ENCODE peak calls at places on chromosomes 13 and 19, in six cellular contexts. W is dorsolateral prefrontal cortex, C is tibial artery, J is psoas muscle, X is bronchial epithelial cell, V is NB4. I is an unnamed sample.

GRCh38 chr13:105655046-105655445 is 880.4 kb downstream of the EFNB2 start:
- DNase-seq in X (peak; percentile 76), J (no peak), C (no peak), W (no peak), V (no peak), I (no peak)

GRCh38 chr13:42041017-42041683 is 7.3 kb upstream of the DGKH start:
- DNase-seq in X (peak; percentile 51), C (peak; percentile 70), W (no peak), V (peak; percentile 64), J (peak; percentile 50), I (peak; percentile 30)

GRCh38 chr19:4304509-4305252 is at the start of gene FSD1:
- DNase-seq in C (no peak), V (peak; percentile 21), J (no peak), X (no peak), W (peak; percentile 52), I (peak; percentile 64)

GRCh38 chr19:47601180-47601904 is 7.6 kb upstream of the BICRA start:
- DNase-seq in V (peak; percentile 46), C (no peak), W (no peak), J (no peak), X (no peak), I (no peak)

GRCh38 chr13:45340422-45341033 is 455 bp downstream of the TPT1 start:
- DNase-seq in J (peak; percentile 94), V (peak; percentile 95), X (peak; percentile 68), C (peak; percentile 97), W (peak; percentile 87), I (peak; percentile 75)

GRCh38 chr19:38233740-38234251 is 9.8 kb upstream of the DPF1 start:
- DNase-seq in W (peak; percentile 77), C (peak; percentile 82), X (peak; percentile 47), J (peak; percentile 74), V (peak; percentile 72), I (peak; percentile 80)

GRCh38 chr19:17448190-17448967 is at the start of gene TMEM221:
- DNase-seq in W (no peak), C (no peak), X (no peak), J (peak; percentile 59), V (peak; percentile 57), I (peak; percentile 71)

GRCh38 chr19:56080669-56081401 is 40.3 kb downstream of the ZNF787 start:
- DNase-seq in C (peak; percentile 80), X (peak; percentile 40), J (peak; percentile 82), W (peak; percentile 76), V (peak; percentile 88), I (peak; percentile 67)

GRCh38 chr19:1455336-1456120 is 5.6 kb downstream of the APC2 start:
- DNase-seq in W (peak; percentile 67), V (no peak), J (no peak), C (no peak), X (peak; percentile 74), I (no peak)

GRCh38 chr19:29810504-29810871 is 1.3 kb upstream of the CCNE1 start:
- DNase-seq in W (no peak), J (no peak), C (peak; percentile 55), V (peak; percentile 11), X (peak; percentile 77), I (no peak)

GRCh38 chr19:19409235-19410030 is 4.0 kb downstream of the GATAD2A start:
- DNase-seq in X (peak; percentile 71), C (no peak), W (no peak), J (no peak), V (no peak), I (no peak)

GRCh38 chr19:19406878-19407639 is 1.6 kb downstream of the GATAD2A start:
- DNase-seq in X (peak; percentile 52), W (peak; percentile 60), J (no peak), V (peak; percentile 68), C (no peak), I (no peak)

GRCh38 chr19:19407640-19407933 is 2.1 kb downstream of the GATAD2A start:
- DNase-seq in V (no peak), C (no peak), J (no peak), W (no peak), X (no peak), I (no peak)

GRCh38 chr19:19405919-19406877 is 723 bp downstream of the GATAD2A start:
- DNase-seq in V (peak; percentile 65), C (peak; percentile 74), X (no peak), W (no peak), J (peak; percentile 62), I (peak; percentile 38)

DNA sequence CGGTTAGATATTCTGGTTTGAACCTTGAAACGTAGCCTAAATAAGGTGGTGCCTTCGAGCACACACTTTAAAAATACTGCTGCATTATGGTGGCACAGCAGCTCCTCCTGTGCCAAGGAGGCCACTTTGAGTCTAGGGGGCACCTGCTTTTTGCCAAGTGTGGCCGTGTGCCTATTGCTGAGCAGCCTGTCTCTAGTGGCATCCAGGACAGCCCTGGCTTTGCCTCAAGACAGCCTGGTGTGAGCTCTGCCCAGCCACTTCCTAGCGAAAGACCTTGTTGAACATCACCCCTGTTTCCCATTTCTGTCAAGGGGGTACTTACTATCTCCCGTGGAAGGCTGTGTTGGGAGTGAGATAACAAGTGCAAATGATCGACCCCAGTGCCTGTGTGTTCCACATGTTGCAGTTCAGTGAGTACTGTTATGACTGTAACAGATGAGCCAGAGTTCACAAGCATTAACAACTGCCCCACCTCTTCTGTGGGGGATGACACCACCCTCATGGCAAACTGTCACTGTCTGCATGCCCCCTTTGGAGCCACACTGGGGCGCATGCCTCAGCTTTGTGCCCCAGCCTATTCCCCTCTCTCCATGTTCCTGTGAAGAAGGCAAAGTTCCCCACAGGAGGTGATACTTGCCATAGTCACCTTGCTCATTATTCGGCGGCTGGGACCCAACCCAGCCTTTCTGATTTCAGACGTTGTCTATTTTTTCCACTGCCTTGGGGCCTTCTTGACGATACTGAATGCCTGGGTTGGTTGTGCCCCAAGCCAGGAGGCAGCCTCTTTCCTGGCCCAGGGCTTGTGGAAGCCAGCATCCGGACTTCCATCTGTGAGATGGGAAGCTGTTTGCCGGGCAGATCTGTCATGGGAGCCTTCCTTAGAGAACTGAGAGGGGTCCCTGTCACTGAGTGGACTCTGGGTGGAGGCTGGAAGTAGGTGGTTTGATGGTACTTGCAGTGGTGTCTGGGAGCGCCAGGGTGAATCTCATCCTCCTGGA is 5.4 kb downstream of the GATAD2A start:
- DNase-seq in C (no peak), X (no peak), J (no peak), W (no peak), V (no peak), I (no peak)
- TF ChIP-seq CTCF in C (no peak), X (no peak), J (no peak), W (no peak), V (no peak), I (no peak)

GRCh38 chr19:35746087-35746462 is 624 bp downstream of the PSENEN start:
- DNase-seq in V (no peak), J (no peak), C (no peak), W (no peak), X (no peak), I (no peak)

GRCh38 chr19:35745328-35746086 is at the start of the genes PSENEN and U2AF1L4:
- DNase-seq in W (peak; percentile 99), V (peak; percentile 96), X (peak; percentile 98), J (peak; percentile 97), C (peak; percentile 99), I (peak; percentile 93)

GRCh38 chr19:35750167-35750566 is 1.8 kb downstream of the LIN37 start:
- DNase-seq in X (no peak), V (no peak), W (no peak), C (no peak), J (no peak), I (no peak)

GRCh38 chr19:35746556-35746955 is 1.1 kb downstream of the PSENEN start:
- DNase-seq in C (no peak), X (no peak), W (no peak), J (no peak), V (no peak), I (no peak)

GRCh38 chr19:35748106-35749020 is at the start of gene LIN37:
- DNase-seq in X (peak; percentile 99), W (peak; percentile 100), J (peak; percentile 100), V (peak; percentile 97), C (peak; percentile 100), I (peak; percentile 97)
- TF ChIP-seq CTCF in X (no peak), W (peak; percentile 19), J (no peak), V (no peak), C (no peak), I (no peak)

GRCh38 chr13:93956416-93956815 is 523.1 kb downstream of the DCT start:
- DNase-seq in J (no peak), C (no peak), V (no peak), W (no peak), X (no peak), I (no peak)

GRCh38 chr13:93948523-93948922 is 531.0 kb downstream of the DCT start:
- DNase-seq in V (no peak), C (no peak), X (no peak), W (no peak), J (no peak), I (no peak)

GRCh38 chr13:93953856-93954255 is 525.6 kb downstream of the DCT start:
- DNase-seq in W (no peak), C (no peak), X (no peak), J (no peak), V (no peak), I (no peak)

GRCh38 chr13:93947651-93948050 is 531.8 kb downstream of the DCT start:
- DNase-seq in J (no peak), V (no peak), C (no peak), W (no peak), X (no peak), I (no peak)

DNA sequence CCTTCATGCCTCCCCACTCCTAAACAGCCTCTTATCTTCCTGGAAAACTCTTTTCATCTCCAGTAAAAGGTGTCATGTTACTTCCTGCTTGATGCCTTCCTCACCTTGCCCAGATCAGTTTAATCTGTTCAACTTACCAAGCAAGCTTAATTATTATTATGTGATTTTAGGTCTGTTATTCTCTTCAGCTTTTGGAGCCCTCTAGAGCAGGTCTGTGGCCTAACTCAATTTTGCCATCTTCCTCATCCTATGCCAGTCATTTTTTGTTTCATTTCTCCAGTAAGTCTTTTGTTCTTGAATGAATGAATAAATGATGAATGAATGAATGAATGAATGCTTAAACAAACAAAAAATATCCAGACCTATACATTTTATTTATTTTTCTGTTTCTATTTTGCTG is 528.3 kb downstream of the DCT start:
- DNase-seq in V (no peak), X (peak; percentile 1), C (no peak), W (no peak), J (no peak), I (no peak)
- TF ChIP-seq CTCF in V (no peak), X (no peak), C (no peak), W (no peak), J (no peak), I (no peak)

DNA sequence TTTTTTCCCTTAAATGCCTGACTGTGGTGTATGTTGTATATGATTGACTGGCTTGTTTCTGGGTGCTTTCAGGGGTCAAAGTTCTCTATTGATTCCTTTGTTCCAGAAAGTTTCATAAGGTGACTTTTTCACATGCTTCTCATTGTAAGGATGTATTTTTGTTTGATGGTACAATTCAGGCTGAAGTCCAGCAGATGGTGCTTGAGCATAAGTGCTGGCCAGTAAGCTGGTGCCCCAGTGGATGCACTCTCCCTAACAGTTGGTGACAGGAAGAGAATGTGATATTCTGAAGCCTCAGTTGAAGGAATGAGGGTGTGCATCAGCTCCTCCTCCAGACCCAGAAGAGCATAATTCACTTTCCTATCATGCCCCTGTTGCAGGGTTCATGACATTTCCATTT is 1941.6 kb upstream of the PRR20A start:
- DNase-seq in X (peak; percentile 0), W (no peak), V (peak; percentile 16), C (no peak), J (no peak), I (no peak)
- TF ChIP-seq CTCF in X (no peak), W (no peak), V (no peak), C (no peak), J (no peak), I (peak; percentile 52)